ENCODE peak calls at places on chromosomes 3 and 15, in ten cellular contexts. O, H, V, W, U, B, A, Y, P and G are unnamed samples.

GRCh38 chr3:60120245-60120644 is 1070.4 kb upstream of the CFAP20DC start:
- DNase-seq in O (no peak), H (no peak), V (no peak), W (no peak), U (no peak), B (no peak), A (no peak), Y (no peak), P (no peak), G (no peak)

GRCh38 chr15:70286110-70286806 is 188.5 kb upstream of the TLE3 start:
- DNase-seq in O (no peak), H (no peak), V (no peak), W (no peak), U (no peak), B (no peak), A (no peak), Y (no peak), P (no peak), G (no peak)

GRCh38 chr3:146131616-146132410 is 29.2 kb downstream of the PLOD2 start:
- DNase-seq in O (no peak), H (no peak), V (peak; percentile 31), W (no peak), U (no peak), B (peak; percentile 96), A (no peak), Y (no peak), P (no peak), G (peak; percentile 59)

GRCh38 chr3:60588806-60589205 is 662.4 kb downstream of the FHIT start:
- DNase-seq in O (no peak), H (no peak), V (no peak), W (no peak), U (no peak), B (peak; percentile 32), A (no peak), Y (peak; percentile 1), P (no peak), G (peak; percentile 30)

GRCh38 chr15:40338921-40339620 is 1.7 kb downstream of the CCDC9B start:
- DNase-seq in O (no peak), H (no peak), V (no peak), W (no peak), U (no peak), B (peak; percentile 94), A (peak; percentile 83), Y (no peak), P (peak; percentile 85), G (peak; percentile 74)

GRCh38 chr3:33130144-33130543 is 16.3 kb downstream of the CRTAP start:
- DNase-seq in O (no peak), H (no peak), V (no peak), W (no peak), U (no peak), B (no peak), A (no peak), Y (no peak), P (no peak), G (no peak)

GRCh38 chr15:100060276-100060926 is 281.4 kb downstream of the ADAMTS17 start:
- DNase-seq in O (no peak), H (no peak), V (peak; percentile 9), W (no peak), U (no peak), B (no peak), A (peak; percentile 22), Y (no peak), P (peak; percentile 39), G (no peak)

GRCh38 chr3:128307029-128307633 is 153.8 kb downstream of the EEFSEC start:
- DNase-seq in O (no peak), H (peak; percentile 4), V (no peak), W (no peak), U (no peak), B (no peak), A (no peak), Y (no peak), P (no peak), G (no peak)

GRCh38 chr15:84822774-84823579 is 5.8 kb downstream of the ALPK3 start:
- DNase-seq in O (no peak), H (no peak), V (no peak), W (no peak), U (no peak), B (no peak), A (no peak), Y (no peak), P (no peak), G (no peak)

GRCh38 chr3:53217175-53217574 is 38.6 kb downstream of the TKT start:
- DNase-seq in O (no peak), H (no peak), V (no peak), W (no peak), U (no peak), B (no peak), A (no peak), Y (no peak), P (no peak), G (no peak)

GRCh38 chr15:75751116-75751875 is 38.6 kb upstream of the CSPG4 start:
- DNase-seq in O (no peak), H (no peak), V (no peak), W (no peak), U (no peak), B (no peak), A (no peak), Y (no peak), P (no peak), G (no peak)